ENCODE peak calls at places on chromosomes 6 and 20, in six cellular contexts. D is hippocampal formation; I is OCI-LY7; K is RWPE1; W is effector memory CD8-positive, alpha-beta T cell; A is AG08396. O is an unnamed sample.
A peak's percentile ranks its signal among the peaks of the same experiment; 100 is the strongest.

GRCh38 chr20:20489623-20490341 is 121.9 kb downstream of the INSM1 start:
- DNase-seq in D (no peak), W (no peak), A (no peak), K (no peak), I (no peak), O (no peak)

GRCh38 chr6:168124921-168125320 is 45.9 kb upstream of the FRMD1 start:
- DNase-seq in W (no peak), K (no peak), D (no peak), A (no peak), I (no peak), O (no peak)

GRCh38 chr6:110708295-110708965 is 106.8 kb downstream of the CDK19 start:
- DNase-seq in I (no peak), D (no peak), W (no peak), K (no peak), A (peak; percentile 11), O (no peak)

GRCh38 chr6:20403766-20404640 is 2.3 kb downstream of the E2F3 start:
- DNase-seq in W (peak; percentile 47), I (peak; percentile 68), D (peak; percentile 13), K (peak; percentile 50), A (no peak), O (peak; percentile 44)

GRCh38 chr6:73471686-73472290 is 10.3 kb downstream of the MTO1 start:
- DNase-seq in A (no peak), W (no peak), D (no peak), I (peak; percentile 73), K (no peak), O (no peak)

GRCh38 chr6:45576648-45577624 is 199.2 kb upstream of the SUPT3H start:
- DNase-seq in A (no peak), D (no peak), I (no peak), K (no peak), W (no peak), O (no peak)

GRCh38 chr20:37610203-37610798 is 82.6 kb upstream of the BLCAP start:
- DNase-seq in D (no peak), A (no peak), K (no peak), I (no peak), W (no peak), O (no peak)

GRCh38 chr6:150116195-150116800 is 26.5 kb upstream of the PPP1R14C start:
- DNase-seq in K (no peak), D (no peak), A (no peak), I (no peak), W (no peak), O (peak; percentile 57)

GRCh38 chr20:61560361-61560853 is 308.3 kb downstream of the CDH4 start:
- DNase-seq in D (no peak), W (no peak), K (peak; percentile 27), I (no peak), A (peak; percentile 60), O (no peak)

GRCh38 chr6:105886812-105887513 is 199.2 kb upstream of the PRDM1 start:
- DNase-seq in A (no peak), W (no peak), D (no peak), K (no peak), I (no peak), O (no peak)

GRCh38 chr6:112218563-112218962 is 35.8 kb downstream of the LAMA4 start:
- DNase-seq in D (no peak), A (no peak), K (no peak), I (no peak), W (no peak), O (no peak)

GRCh38 chr6:41426888-41427641 is 91.7 kb downstream of the NCR2 start:
- DNase-seq in A (no peak), K (no peak), D (no peak), W (no peak), I (no peak), O (no peak)

GRCh38 chr6:151763303-151763702 is 44.2 kb upstream of the ESR1 start:
- DNase-seq in K (peak; percentile 75), I (no peak), W (no peak), D (no peak), A (peak; percentile 16), O (peak; percentile 11)

GRCh38 chr20:33482581-33482980 is 7.3 kb upstream of the CBFA2T2 start:
- DNase-seq in D (no peak), A (no peak), K (no peak), I (no peak), W (no peak), O (no peak)

GRCh38 chr6:13678255-13678983 is 33.2 kb downstream of the RANBP9 start:
- DNase-seq in K (no peak), D (no peak), A (no peak), I (no peak), W (no peak), O (no peak)